ENCODE peak calls at places on chromosomes 5 and 9, in nine cellular contexts. Y is MCF 10A, P is T follicular helper cell, Q is ELF-1, N is NCI-H2029 treated with DMSO at 0.1 percent for 48 hours, R is activated T-helper 1 cell treated with Interleukin-2 at 50 U/mL for 16 hours, B is hippocampal formation, D is germinal center, F is stomach. H is an unnamed sample.

GRCh38 chr9:126528967-126529366 is 84.8 kb upstream of the LMX1B start:
- DNase-seq in B (no peak), R (no peak), Q (no peak), F (no peak), N (no peak), P (no peak), D (no peak), Y (no peak), H (no peak)

GRCh38 chr5:75734913-75735789 is 17.9 kb upstream of the POC5 start:
- DNase-seq in Y (peak; percentile 52), D (no peak), P (no peak), F (peak; percentile 55), N (no peak), Q (peak; percentile 40), R (no peak), B (peak; percentile 67), H (peak; percentile 48)

GRCh38 chr9:133075925-133076324 is 14.1 kb downstream of the CEL start:
- DNase-seq in Q (no peak), P (no peak), D (no peak), Y (peak; percentile 20), F (no peak), B (no peak), R (no peak), N (no peak), H (peak; percentile 77)

GRCh38 chr5:174022384-174023095 is 23.0 kb upstream of the NSG2 start:
- DNase-seq in Q (peak; percentile 73), Y (no peak), N (no peak), R (no peak), B (no peak), D (no peak), P (no peak), F (no peak), H (no peak)

GRCh38 chr5:59709346-59709821 is 184.1 kb downstream of the PDE4D start:
- DNase-seq in Y (no peak), N (no peak), F (no peak), R (no peak), Q (peak; percentile 81), D (no peak), P (no peak), B (no peak), H (no peak)

GRCh38 chr5:42309865-42310264 is 113.4 kb upstream of the GHR start:
- DNase-seq in D (no peak), N (no peak), R (no peak), Y (peak; percentile 4), P (no peak), Q (no peak), F (no peak), B (no peak), H (no peak)

GRCh38 chr5:96852769-96853168 is 23.5 kb upstream of the ERAP2 start:
- DNase-seq in R (no peak), P (no peak), Y (no peak), Q (no peak), B (no peak), N (no peak), D (no peak), F (no peak), H (no peak)

GRCh38 chr9:19948021-19948420 is 159.2 kb upstream of the SLC24A2 start:
- DNase-seq in P (no peak), R (no peak), B (no peak), N (no peak), F (no peak), D (no peak), Y (no peak), Q (no peak), H (no peak)

GRCh38 chr9:84953797-84954695 is 284.5 kb downstream of the NTRK2 start:
- DNase-seq in D (peak; percentile 76), R (no peak), B (peak; percentile 86), N (peak; percentile 35), P (peak; percentile 3), F (peak; percentile 79), Q (peak; percentile 90), Y (peak; percentile 75), H (peak; percentile 34)

GRCh38 chr9:92715488-92716231 is 45.7 kb upstream of the IPPK start:
- DNase-seq in R (no peak), D (no peak), F (no peak), Y (peak; percentile 68), P (no peak), N (no peak), Q (no peak), B (no peak), H (no peak)

GRCh38 chr5:150778517-150779396 is at the start of gene SMIM3:
- DNase-seq in Q (peak; percentile 87), N (peak; percentile 16), R (peak; percentile 52), Y (peak; percentile 84), F (peak; percentile 86), P (peak; percentile 44), D (peak; percentile 29), B (peak; percentile 35), H (peak; percentile 44)

GRCh38 chr9:114643906-114644305 is 13.7 kb downstream of the TEX53 start:
- DNase-seq in P (no peak), D (no peak), Q (no peak), Y (no peak), F (no peak), R (no peak), B (no peak), N (no peak), H (no peak)

GRCh38 chr9:25964239-25964638 is 286.0 kb upstream of the TUSC1 start:
- DNase-seq in R (no peak), Q (peak; percentile 54), P (no peak), N (peak; percentile 3), D (peak; percentile 4), B (peak; percentile 15), F (no peak), Y (peak; percentile 84), H (peak; percentile 73)

GRCh38 chr5:35374584-35374983 is 144.3 kb upstream of the PRLR start:
- DNase-seq in D (no peak), Y (no peak), F (no peak), R (no peak), N (no peak), B (no peak), Q (no peak), P (no peak), H (no peak)

GRCh38 chr5:157253547-157253946 is 12.4 kb upstream of the CYFIP2 start:
- DNase-seq in F (peak; percentile 47), B (peak; percentile 63), N (peak; percentile 52), Y (peak; percentile 79), D (peak; percentile 76), P (no peak), R (no peak), Q (peak; percentile 51), H (peak; percentile 55)

GRCh38 chr5:77102549-77102948 is 15.5 kb upstream of the ZBED3 start:
- DNase-seq in D (no peak), F (no peak), P (no peak), Y (no peak), Q (no peak), R (no peak), N (no peak), B (no peak), H (no peak)

GRCh38 chr5:167821096-167821590 is 470.3 kb upstream of the WWC1 start:
- DNase-seq in P (no peak), Y (no peak), D (no peak), F (no peak), Q (no peak), B (no peak), R (no peak), N (no peak), H (no peak)

H was measured in brain microvascular endothelial cell.